ENCODE peak calls at places on chromosomes 1 and 21, in nine cellular contexts. Q is mucosa of descending colon, F is right lobe of liver, O is ascending aorta, S is IMR-90, M is tibial nerve, A is PC-9, B is kidney epithelial cell, Z is body of pancreas. L is an unnamed sample.

GRCh38 chr1:20900056-20900455 is 112.9 kb upstream of the HP1BP3 start:
- DNase-seq in Q (no peak), F (no peak), O (no peak), S (no peak), M (no peak), A (no peak), B (no peak), Z (no peak), L (no peak)

GRCh38 chr1:238955934-238956333 is 430.4 kb upstream of the CHRM3 start:
- DNase-seq in Q (no peak), F (no peak), O (no peak), S (no peak), M (no peak), A (no peak), B (no peak), Z (no peak), L (no peak)

GRCh38 chr1:32455958-32456357 is 8.9 kb upstream of the ZBTB8B start:
- DNase-seq in Q (no peak), F (no peak), O (no peak), S (no peak), M (no peak), A (no peak), B (no peak), Z (no peak), L (no peak)

GRCh38 chr1:178275553-178275952 is 181.6 kb downstream of the RASAL2 start:
- DNase-seq in Q (no peak), F (no peak), O (no peak), S (peak; percentile 37), M (no peak), A (no peak), B (no peak), Z (no peak), L (no peak)

GRCh38 chr1:245997471-245998258 is 509.4 kb downstream of the SMYD3 start:
- DNase-seq in Q (no peak), F (no peak), O (no peak), S (peak; percentile 61), M (no peak), A (peak; percentile 51), B (no peak), Z (peak; percentile 47), L (no peak)

GRCh38 chr1:27335506-27336422 is 6.1 kb upstream of the SYTL1 start:
- DNase-seq in Q (no peak), F (no peak), O (no peak), S (no peak), M (no peak), A (no peak), B (no peak), Z (no peak), L (no peak)

GRCh38 chr21:41583274-41583790 is 75.4 kb upstream of the TMPRSS2 start:
- DNase-seq in Q (peak; percentile 55), F (peak; percentile 93), O (no peak), S (peak; percentile 8), M (no peak), A (peak; percentile 77), B (no peak), Z (peak; percentile 87), L (no peak)

GRCh38 chr1:170967042-170967910 is 31.9 kb downstream of the MROH9 start:
- DNase-seq in Q (no peak), F (no peak), O (no peak), S (peak; percentile 63), M (no peak), A (no peak), B (no peak), Z (peak; percentile 15), L (peak; percentile 29)

GRCh38 chr1:191963781-191964455 is 194.3 kb upstream of the RGS18 start:
- DNase-seq in Q (no peak), F (no peak), O (no peak), S (peak; percentile 15), M (no peak), A (no peak), B (no peak), Z (no peak), L (no peak)

GRCh38 chr1:181618559-181618958 is 135.2 kb downstream of the CACNA1E start:
- DNase-seq in Q (no peak), F (no peak), O (no peak), S (no peak), M (no peak), A (no peak), B (no peak), Z (no peak), L (no peak)

GRCh38 chr1:1137256-1138045 is 21.6 kb upstream of the C1orf159 start:
- DNase-seq in Q (peak; percentile 78), F (no peak), O (no peak), S (no peak), M (no peak), A (no peak), B (no peak), Z (no peak), L (no peak)

GRCh38 chr21:42161957-42162681 is 56.8 kb upstream of the ABCG1 start:
- DNase-seq in Q (no peak), F (no peak), O (no peak), S (no peak), M (no peak), A (no peak), B (no peak), Z (no peak), L (no peak)

GRCh38 chr1:236129315-236129714 is 13.0 kb upstream of the GPR137B start:
- DNase-seq in Q (no peak), F (no peak), O (no peak), S (no peak), M (no peak), A (no peak), B (no peak), Z (no peak), L (no peak)

GRCh38 chr1:34547043-34547674 is 207.7 kb upstream of the GJB5 start:
- DNase-seq in Q (no peak), F (peak; percentile 70), O (no peak), S (no peak), M (no peak), A (no peak), B (no peak), Z (no peak), L (no peak)

GRCh38 chr21:35390013-35390776 is 341.1 kb upstream of the RUNX1 start:
- DNase-seq in Q (no peak), F (no peak), O (no peak), S (peak; percentile 79), M (no peak), A (no peak), B (peak; percentile 52), Z (peak; percentile 62), L (peak; percentile 42)

GRCh38 chr21:36005018-36005417 is 55.3 kb downstream of the SETD4 start:
- DNase-seq in Q (peak; percentile 47), F (no peak), O (no peak), S (peak; percentile 42), M (no peak), A (no peak), B (no peak), Z (peak; percentile 24), L (peak; percentile 97)

GRCh38 chr1:47031059-47031458 is 7.6 kb downstream of the CYP4X1 start:
- DNase-seq in Q (no peak), F (no peak), O (no peak), S (no peak), M (no peak), A (no peak), B (peak; percentile 14), Z (peak; percentile 62), L (no peak)

GRCh38 chr1:183732251-183732650 is 72.7 kb upstream of the RGL1 start:
- DNase-seq in Q (no peak), F (no peak), O (no peak), S (no peak), M (no peak), A (no peak), B (no peak), Z (no peak), L (no peak)

GRCh38 chr1:24364975-24365678 is 46.0 kb downstream of the GRHL3 start:
- DNase-seq in Q (no peak), F (no peak), O (no peak), S (peak; percentile 95), M (no peak), A (peak; percentile 57), B (peak; percentile 67), Z (no peak), L (peak; percentile 69)

GRCh38 chr1:87330201-87330953 is 1.7 kb downstream of the LMO4 start:
- DNase-seq in Q (peak; percentile 41), F (no peak), O (no peak), S (peak; percentile 40), M (no peak), A (no peak), B (no peak), Z (no peak), L (no peak)

GRCh38 chr1:155242805-155243358 is 12.4 kb downstream of the ENTREP3 start:
- DNase-seq in Q (no peak), F (no peak), O (no peak), S (no peak), M (no peak), A (no peak), B (no peak), Z (no peak), L (no peak)
- H3K4me3 ChIP-seq in Q (no peak overlapping the region), F (no peak overlapping the region), O (peak overlapping the region; percentile 80), S (no peak overlapping the region), M (peak overlapping the region; percentile 49), A (peak overlapping the region; percentile 75), B (no peak overlapping the region), Z (no peak overlapping the region), L (no peak overlapping the region)

DNA sequence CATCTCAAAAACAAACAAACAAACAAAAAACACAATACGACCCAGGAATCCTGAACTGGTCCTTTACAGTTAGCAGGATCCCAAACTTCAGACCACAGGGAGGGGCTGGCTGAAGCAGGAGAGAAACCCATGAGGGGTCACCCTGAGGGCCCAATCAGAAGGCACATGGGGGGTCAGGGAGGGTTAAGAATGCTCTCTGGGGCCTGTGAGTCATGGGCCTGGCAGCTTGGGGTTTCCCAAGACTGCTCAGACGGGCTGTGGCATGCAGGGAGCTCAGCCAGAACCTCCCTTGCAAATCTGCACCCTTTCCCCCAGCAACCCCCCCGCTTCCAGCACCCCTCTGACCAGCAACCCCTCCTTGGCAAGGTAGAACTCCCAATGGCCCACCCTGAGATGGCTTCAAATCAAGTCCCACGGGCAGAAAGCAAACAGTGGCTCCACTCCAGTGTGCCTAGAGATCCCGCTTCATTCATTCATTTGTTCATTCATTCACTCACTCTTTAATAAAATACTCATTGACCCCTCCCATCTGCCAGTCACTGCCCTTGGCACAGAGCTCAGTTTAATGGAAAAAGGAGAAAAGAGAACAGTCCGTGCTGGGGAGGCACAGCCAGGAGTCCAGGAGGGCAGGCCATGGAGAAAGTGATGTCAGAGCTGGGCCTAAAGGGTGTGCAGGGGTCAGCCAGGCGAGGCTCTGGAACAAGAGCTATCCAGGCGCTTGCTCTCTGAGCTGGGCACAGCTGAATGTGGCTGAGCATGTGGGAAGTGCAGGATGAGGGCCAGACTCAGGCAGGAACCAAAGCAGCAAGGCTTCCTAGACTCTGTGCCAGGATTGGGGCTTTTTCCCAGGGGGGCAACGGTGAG is 8.2 kb downstream of the UQCRHL start:
- DNase-seq in Q (peak; percentile 59), F (peak; percentile 94), O (peak; percentile 81), S (peak; percentile 96), M (peak; percentile 65), A (peak; percentile 92), B (peak; percentile 95), Z (peak; percentile 79), L (peak; percentile 83)
- TF ChIP-seq CTCF in Q (no peak), F (no peak), O (no peak), S (no peak), M (no peak), A (no peak), B (no peak), Z (no peak), L (no peak)

GRCh38 chr21:45478816-45479669 is 63.2 kb downstream of the SLC19A1 start:
- DNase-seq in Q (no peak), F (no peak), O (no peak), S (no peak), M (no peak), A (no peak), B (no peak), Z (no peak), L (no peak)
- H3K4me3 ChIP-seq in Q (no peak overlapping the region), F (no peak overlapping the region), O (peak overlapping the region; percentile 4), S (no peak overlapping the region), M (no peak overlapping the region), A (no peak overlapping the region), B (no peak overlapping the region), Z (no peak overlapping the region), L (no peak overlapping the region)

GRCh38 chr1:65958561-65959350 is 166.1 kb downstream of the PDE4B start:
- DNase-seq in Q (no peak), F (no peak), O (no peak), S (peak; percentile 60), M (no peak), A (no peak), B (peak; percentile 4), Z (no peak), L (no peak)
- TF ChIP-seq CTCF in Q (peak; percentile 51), F (peak; percentile 74), O (peak; percentile 45), S (peak; percentile 84), M (peak; percentile 73), A (peak; percentile 85), B (peak; percentile 41), Z (peak; percentile 72), L (peak; percentile 59)